ENCODE peak calls at places on chromosomes 7 and 10, in nine cellular contexts. O is midbrain; K is heart left ventricle; A is ascending aorta; T is HFFc6; X is stimulated activated CD4-positive, alpha-beta T cell treated with anti-CD3 and anti-CD28 coated beads, Interleukin-1b, Interleukin-23, amount 100 ng/mL, for 24 hours; Y is renal cortical epithelial cell; Q is left cardiac atrium; S is left colon. U is an unnamed sample.

GRCh38 chr7:47559306-47560220 is 22.3 kb downstream of the TNS3 start:
- DNase-seq in O (no peak), Q (no peak), T (no peak), K (no peak), X (no peak), Y (no peak), A (no peak), S (no peak), U (no peak)

GRCh38 chr10:46060706-46061105 is 14.6 kb upstream of the MSMB start:
- DNase-seq in Q (no peak), K (no peak), A (no peak), T (no peak), S (no peak), X (no peak), Y (no peak), O (no peak), U (no peak)

GRCh38 chr10:108363566-108363965 is 1199.1 kb upstream of the SORCS1 start:
- DNase-seq in A (no peak), K (no peak), O (no peak), Y (no peak), S (no peak), T (no peak), Q (no peak), X (no peak), U (no peak)

GRCh38 chr7:51198654-51199053 is 118.0 kb downstream of the COBL start:
- DNase-seq in O (no peak), X (no peak), Q (no peak), A (no peak), S (no peak), T (no peak), Y (no peak), K (no peak), U (no peak)

GRCh38 chr10:86757110-86757790 is 831 bp downstream of the BMPR1A start:
- DNase-seq in A (no peak), O (no peak), X (peak), Y (peak), Q (peak), S (peak), K (peak), T (peak), U (no peak)

GRCh38 chr7:151059362-151060112 is at the start of gene SLC4A2:
- DNase-seq in X (peak), T (peak), Q (peak), K (peak), Y (no peak), O (peak), A (no peak), S (peak), U (peak)

GRCh38 chr7:99737726-99738125 is 2.7 kb upstream of the CYP3A7 start:
- DNase-seq in S (no peak), A (no peak), Q (no peak), K (no peak), T (no peak), O (no peak), Y (no peak), X (no peak), U (no peak)

GRCh38 chr10:35511649-35512048 is 93.5 kb upstream of the GJD4 start:
- DNase-seq in X (no peak), O (no peak), Y (no peak), K (no peak), Q (no peak), A (no peak), T (no peak), S (no peak), U (no peak)

GRCh38 chr7:106657085-106657991 is 3.6 kb downstream of the CCDC71L start:
- DNase-seq in S (no peak), T (no peak), X (no peak), A (no peak), K (no peak), O (no peak), Y (peak), Q (no peak), U (no peak)

GRCh38 chr10:101693701-101694055 is 1.3 kb downstream of the FBXW4 start:
- DNase-seq in Y (no peak), X (no peak), A (no peak), T (no peak), K (no peak), Q (no peak), S (no peak), O (no peak), U (peak)

GRCh38 chr10:93999401-93999851 is 5.7 kb downstream of the PLCE1 start:
- DNase-seq in Y (no peak), O (peak), A (no peak), Q (peak), X (no peak), K (peak), T (peak), S (peak), U (no peak)